ENCODE peak calls at places on chromosomes 3 and 15, in four cellular contexts. A, R, P and B are unnamed samples.

GRCh38 chr3:130470132-130470531 is 46.8 kb upstream of the COL6A6 start:
- DNase-seq in A (no peak), R (no peak), P (no peak), B (no peak)

GRCh38 chr3:77407454-77407853 is 367.6 kb downstream of the ROBO2 start:
- DNase-seq in A (no peak), R (no peak), P (no peak), B (no peak)

GRCh38 chr3:72413228-72413627 is 435.0 kb downstream of the SHQ1 start:
- DNase-seq in A (no peak), R (no peak), P (no peak), B (no peak)

GRCh38 chr3:66076861-66077495 is 38.3 kb upstream of the MAGI1 start:
- DNase-seq in A (no peak), R (peak), P (no peak), B (no peak)

GRCh38 chr3:193869221-193870201 is 266.4 kb upstream of the HES1 start:
- DNase-seq in A (peak), R (peak), P (no peak), B (no peak)

GRCh38 chr15:69491051-69491505 is 38.5 kb downstream of the RPLP1 start:
- DNase-seq in A (peak), R (no peak), P (no peak), B (peak)

GRCh38 chr3:8416965-8417364 is 84.7 kb upstream of the LMCD1 start:
- DNase-seq in A (peak), R (no peak), P (no peak), B (no peak)

GRCh38 chr3:171225698-171226097 is 199.2 kb upstream of the SLC2A2 start:
- DNase-seq in A (no peak), R (peak), P (no peak), B (no peak)

GRCh38 chr3:2931265-2931664 is 178.9 kb downstream of the IL5RA start:
- DNase-seq in A (no peak), R (no peak), P (no peak), B (no peak)

GRCh38 chr3:24339266-24339825 is 155.3 kb downstream of the THRB start:
- DNase-seq in A (no peak), R (no peak), P (no peak), B (no peak)

GRCh38 chr3:117063910-117064309 is 354.3 kb downstream of the TUSC7 start:
- DNase-seq in A (no peak), R (no peak), P (no peak), B (no peak)

GRCh38 chr3:46943237-46944187 is 33.0 kb downstream of the CCDC12 start:
- DNase-seq in A (peak), R (no peak), P (no peak), B (no peak)